ENCODE peak calls at places on chromosomes 4 and X, in five cellular contexts. Z is endothelial cell of umbilical vein, R is cardiac fibroblast, D is psoas muscle, X is epithelial cell of esophagus. H is an unnamed sample.

GRCh38 chr4:99587803-99588202 is 13.2 kb downstream of the MTTP start:
- DNase-seq in Z (no peak), R (no peak), D (no peak), X (no peak), H (no peak)

GRCh38 chr4:10096201-10096975 is 20.2 kb downstream of the WDR1 start:
- DNase-seq in Z (peak; percentile 71), R (peak; percentile 88), D (peak; percentile 80), X (peak; percentile 97), H (peak; percentile 62)

GRCh38 chrX:150324035-150324728 is 38.9 kb upstream of the MAMLD1 start:
- DNase-seq in Z (peak; percentile 63), R (peak; percentile 71), D (no peak), X (peak; percentile 71), H (no peak)

GRCh38 chr4:24748023-24748422 is 47.4 kb upstream of the SOD3 start:
- DNase-seq in Z (no peak), R (no peak), D (no peak), X (no peak), H (no peak)

GRCh38 chr4:26819026-26819425 is 41.6 kb upstream of the STIM2 start:
- DNase-seq in Z (no peak), R (no peak), D (no peak), X (no peak), H (no peak)

GRCh38 chr4:37985730-37986275 is 25.6 kb downstream of the PTTG2 start:
- DNase-seq in Z (no peak), R (no peak), D (no peak), X (no peak), H (no peak)

GRCh38 chrX:118507766-118508165 is 12.2 kb downstream of the DOCK11 start:
- DNase-seq in Z (no peak), R (no peak), D (no peak), X (peak; percentile 27), H (no peak)

GRCh38 chr4:108696160-108696559 is 45.8 kb downstream of the OSTC start:
- DNase-seq in Z (no peak), R (no peak), D (no peak), X (no peak), H (no peak)

GRCh38 chr4:182897601-182898478 is 19.3 kb downstream of the DCTD start:
- DNase-seq in Z (no peak), R (no peak), D (no peak), X (no peak), H (no peak)

GRCh38 chr4:40916218-40916555 is 166.4 kb downstream of the NSUN7 start:
- DNase-seq in Z (no peak), R (peak; percentile 58), D (no peak), X (peak; percentile 38), H (no peak)

GRCh38 chr4:38664704-38665401 is 854 bp downstream of the KLF3 start:
- DNase-seq in Z (peak; percentile 67), R (peak; percentile 63), D (peak; percentile 81), X (peak; percentile 47), H (no peak)

GRCh38 chr4:136001791-136002190 is 1530.5 kb downstream of the PCDH18 start:
- DNase-seq in Z (no peak), R (no peak), D (no peak), X (no peak), H (no peak)

GRCh38 chr4:99670409-99671073 is 12.9 kb upstream of the C4orf54 start:
- DNase-seq in Z (no peak), R (no peak), D (no peak), X (no peak), H (no peak)

GRCh38 chr4:21569638-21570037 is 378.9 kb downstream of the KCNIP4 start:
- DNase-seq in Z (no peak), R (no peak), D (no peak), X (no peak), H (no peak)
- TF ChIP-seq CTCF in Z (no peak), R (no peak), D (no peak), X (no peak), H (no peak)

GRCh38 chrX:36898301-36898700 is 109.9 kb upstream of the FAM47C start:
- DNase-seq in Z (peak; percentile 1), R (peak; percentile 1), D (no peak), X (peak; percentile 13), H (no peak)
- TF ChIP-seq CTCF in Z (peak; percentile 19), R (peak; percentile 43), D (no peak), X (peak; percentile 50), H (no peak)

GRCh38 chr4:125316781-125317525 is 2.2 kb downstream of the FAT4 start:
- DNase-seq in Z (peak; percentile 47), R (peak; percentile 35), D (peak; percentile 76), X (peak; percentile 37), H (peak; percentile 23)
- TF ChIP-seq CTCF in Z (no peak), R (peak; percentile 39), D (no peak), X (peak; percentile 21), H (no peak)

GRCh38 chr4:86815653-86816052 is 33.5 kb downstream of the SLC10A6 start:
- DNase-seq in Z (no peak), R (no peak), D (no peak), X (no peak), H (no peak)

GRCh38 chr4:86816463-86817107 is 32.6 kb downstream of the SLC10A6 start:
- DNase-seq in Z (no peak), R (peak; percentile 39), D (peak; percentile 69), X (no peak), H (no peak)

GRCh38 chr4:86822136-86822535 is 27.0 kb downstream of the SLC10A6 start:
- DNase-seq in Z (no peak), R (no peak), D (no peak), X (peak; percentile 77), H (no peak)

GRCh38 chr4:86818211-86818610 is 31.0 kb downstream of the SLC10A6 start:
- DNase-seq in Z (peak; percentile 77), R (peak; percentile 43), D (no peak), X (no peak), H (no peak)

DNA sequence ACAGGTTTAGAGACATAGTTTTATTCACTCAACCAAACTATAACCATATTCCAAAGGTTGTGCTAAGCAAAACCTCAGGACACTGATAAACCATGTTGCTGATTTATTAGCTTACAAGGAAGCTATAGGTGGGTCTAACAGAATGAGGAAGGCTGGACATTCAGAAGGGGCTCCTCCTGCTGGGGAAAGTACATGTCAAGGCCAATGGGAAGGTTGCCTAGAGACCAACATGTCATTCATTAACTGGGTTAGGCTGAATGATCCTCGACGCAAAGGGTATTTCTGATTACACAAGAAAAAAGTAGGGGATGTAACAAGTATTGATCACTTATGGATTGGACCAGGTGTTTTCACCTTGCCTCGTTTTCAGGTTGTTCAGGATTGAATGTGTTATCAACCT is 30.3 kb downstream of the SLC10A6 start:
- DNase-seq in Z (peak; percentile 3), R (no peak), D (no peak), X (no peak), H (no peak)
- TF ChIP-seq CTCF in Z (no peak), R (no peak), D (no peak), X (no peak), H (no peak)

GRCh38 chr4:109702950-109703663 is at the start of gene CASP6:
- DNase-seq in Z (peak; percentile 80), R (peak; percentile 78), D (peak; percentile 89), X (peak; percentile 80), H (peak; percentile 64)
- TF ChIP-seq CTCF in Z (peak; percentile 69), R (peak; percentile 66), D (peak; percentile 71), X (peak; percentile 62), H (no peak)

GRCh38 chr4:7469023-7469422 is 34.3 kb upstream of the PSAPL1 start:
- DNase-seq in Z (no peak), R (no peak), D (no peak), X (no peak), H (no peak)
- TF ChIP-seq CTCF in Z (no peak), R (no peak), D (no peak), X (no peak), H (no peak)

H was measured in omental fat pad.